ENCODE peak calls at places on chromosomes 5 and 9, in four cellular contexts. H, T, P and O are unnamed samples.

GRCh38 chr9:107484117-107484723 is 5.3 kb downstream of the KLF4 start:
- DNase-seq in P (no peak), T (peak), H (peak), O (peak)

GRCh38 chr5:5353681-5354080 is 68.8 kb upstream of the ICE1 start:
- DNase-seq in T (no peak), P (no peak), H (no peak), O (no peak)

GRCh38 chr5:102617187-102617856 is 118.5 kb upstream of the SLCO6A1 start:
- DNase-seq in P (no peak), T (peak), H (no peak), O (no peak)

GRCh38 chr9:129203556-129203909 is 25.5 kb upstream of the IER5L start:
- DNase-seq in T (no peak), H (no peak), P (no peak), O (no peak)

GRCh38 chr9:83707768-83708514 is at the start of gene UBQLN1:
- DNase-seq in P (peak), H (peak), T (peak), O (peak)

GRCh38 chr5:26872337-26872736 is 166.0 kb downstream of the CDH9 start:
- DNase-seq in T (no peak), H (no peak), P (no peak), O (no peak)

GRCh38 chr5:136994154-136994553 is 505.0 kb downstream of the SPOCK1 start:
- DNase-seq in T (no peak), H (no peak), P (no peak), O (no peak)

GRCh38 chr9:128787583-128788156 is 617 bp downstream of the TBC1D13 start:
- DNase-seq in P (peak), H (no peak), T (no peak), O (no peak)

GRCh38 chr5:76524872-76525271 is 98.3 kb downstream of the F2RL2 start:
- DNase-seq in H (no peak), T (no peak), P (no peak), O (no peak)

GRCh38 chr5:171388816-171389168 is 1.1 kb downstream of the NPM1 start:
- DNase-seq in T (no peak), P (no peak), H (no peak), O (no peak)

GRCh38 chr9:99118782-99119466 is 14.0 kb downstream of the TGFBR1 start:
- DNase-seq in P (no peak), H (no peak), T (no peak), O (no peak)

GRCh38 chr9:12640021-12640587 is 53.1 kb upstream of the TYRP1 start:
- DNase-seq in T (peak), H (no peak), P (no peak), O (no peak)

GRCh38 chr5:173768267-173768806 is 119.8 kb upstream of the CPEB4 start:
- DNase-seq in H (no peak), P (no peak), T (no peak), O (no peak)

GRCh38 chr9:110048976-110049698 is 158.8 kb downstream of the C9orf152 start:
- DNase-seq in T (no peak), P (peak), H (peak), O (no peak)

GRCh38 chr9:112861638-112862555 is 28.8 kb downstream of the SLC46A2 start:
- DNase-seq in H (no peak), P (no peak), T (peak), O (no peak)

GRCh38 chr9:95202076-95202681 is 115.3 kb downstream of the FANCC start:
- DNase-seq in H (no peak), T (no peak), P (no peak), O (no peak)

GRCh38 chr9:37511006-37511714 is 25.4 kb downstream of the POLR1E start:
- DNase-seq in T (no peak), P (no peak), H (peak), O (no peak)

GRCh38 chr5:75632321-75632720 is 21.1 kb downstream of the ANKDD1B start:
- DNase-seq in T (no peak), P (no peak), H (no peak), O (no peak)

GRCh38 chr5:142888469-142889085 is 118.4 kb downstream of the ARHGAP26 start:
- DNase-seq in T (peak), P (no peak), H (peak), O (no peak)

GRCh38 chr9:82363666-82364065 is 375.1 kb downstream of the SPATA31D1 start:
- DNase-seq in H (no peak), T (no peak), P (no peak), O (no peak)

GRCh38 chr9:94799578-94800264 is 73.2 kb downstream of the AOPEP start:
- DNase-seq in H (no peak), P (no peak), T (peak), O (no peak)

GRCh38 chr9:71769175-71770165 is 1.2 kb upstream of the CEMIP2 start:
- DNase-seq in P (peak), T (peak), H (peak), O (peak)

GRCh38 chr9:15416880-15417279 is 5.8 kb upstream of the SNAPC3 start:
- DNase-seq in P (peak), H (peak), T (peak), O (no peak)

GRCh38 chr9:28899926-28900325 is 1326.6 kb upstream of the C9orf72 start:
- DNase-seq in P (no peak), T (no peak), H (no peak), O (no peak)

GRCh38 chr5:73374520-73375235 is 73.9 kb downstream of the FOXD1 start:
- DNase-seq in P (no peak), T (peak), H (no peak), O (no peak)

GRCh38 chr9:133897675-133898074 is 94.4 kb downstream of the VAV2 start:
- DNase-seq in H (no peak), P (no peak), T (peak), O (no peak)